ENCODE peak calls at places on chromosomes 5 and 9, in eight cellular contexts. X, I, S, Y, W, E, D and F are unnamed samples.
A peak's percentile ranks its signal among the peaks of the same experiment; 100 is the strongest.

GRCh38 chr9:109600142-109600541 is 102.0 kb upstream of the PTPN3 start:
- DNase-seq in X (peak; percentile 74), I (peak; percentile 55), S (no peak), Y (peak; percentile 43), W (peak; percentile 99), E (no peak), D (peak; percentile 10), F (no peak)

GRCh38 chr5:172943283-172943841 is 15.9 kb upstream of the RPL26L1 start:
- DNase-seq in X (peak; percentile 93), I (no peak), S (no peak), Y (no peak), W (peak; percentile 93), E (no peak), D (no peak), F (no peak)

GRCh38 chr5:52989781-52990530 is 804 bp downstream of the ITGA2 start:
- DNase-seq in X (peak; percentile 57), I (no peak), S (no peak), Y (no peak), W (peak; percentile 56), E (no peak), D (peak; percentile 73), F (peak; percentile 29)

GRCh38 chr9:84045481-84046097 is 65.0 kb downstream of the RMI1 start:
- DNase-seq in X (no peak), I (no peak), S (no peak), Y (no peak), W (no peak), E (no peak), D (no peak), F (no peak)

GRCh38 chr9:38036359-38037084 is 32.5 kb downstream of the SHB start:
- DNase-seq in X (peak; percentile 75), I (no peak), S (no peak), Y (no peak), W (peak; percentile 71), E (no peak), D (no peak), F (no peak)

GRCh38 chr5:130400091-130400490 is 495.8 kb downstream of the CHSY3 start:
- DNase-seq in X (peak; percentile 9), I (no peak), S (no peak), Y (no peak), W (no peak), E (no peak), D (no peak), F (no peak)

GRCh38 chr5:145911164-145911563 is 25.2 kb upstream of the SH3RF2 start:
- DNase-seq in X (no peak), I (no peak), S (no peak), Y (no peak), W (no peak), E (no peak), D (no peak), F (no peak)

GRCh38 chr9:127846451-127847154 is 7.9 kb downstream of the ENG start:
- DNase-seq in X (no peak), I (no peak), S (no peak), Y (no peak), W (no peak), E (no peak), D (no peak), F (peak; percentile 81)

GRCh38 chr5:78984611-78985406 is at the start of gene ARSB:
- DNase-seq in X (peak; percentile 91), I (peak; percentile 33), S (peak; percentile 89), Y (peak; percentile 38), W (peak; percentile 92), E (peak; percentile 86), D (peak; percentile 78), F (peak; percentile 91)

GRCh38 chr5:167307042-167307441 is 984.4 kb upstream of the WWC1 start:
- DNase-seq in X (no peak), I (no peak), S (peak; percentile 13), Y (no peak), W (no peak), E (no peak), D (no peak), F (peak; percentile 17)

GRCh38 chr9:33102551-33103210 is 26.2 kb upstream of the SMU1 start:
- DNase-seq in X (no peak), I (no peak), S (no peak), Y (no peak), W (no peak), E (no peak), D (no peak), F (no peak)

GRCh38 chr9:5895782-5896181 is 5.1 kb downstream of the MLANA start:
- DNase-seq in X (no peak), I (no peak), S (no peak), Y (no peak), W (no peak), E (no peak), D (peak; percentile 63), F (no peak)

GRCh38 chr5:135386886-135387628 is 12.0 kb downstream of the MACROH2A1 start:
- DNase-seq in X (peak; percentile 94), I (peak; percentile 71), S (no peak), Y (no peak), W (peak; percentile 83), E (no peak), D (peak; percentile 82), F (no peak)

GRCh38 chr9:111064160-111064733 is 26.0 kb upstream of the LPAR1 start:
- DNase-seq in X (no peak), I (no peak), S (no peak), Y (no peak), W (no peak), E (no peak), D (no peak), F (no peak)

GRCh38 chr9:93965830-93966577 is 10.8 kb upstream of the BARX1 start:
- DNase-seq in X (no peak), I (no peak), S (peak; percentile 48), Y (no peak), W (no peak), E (no peak), D (no peak), F (no peak)

GRCh38 chr5:145347026-145347616 is 488.0 kb downstream of the PRELID2 start:
- DNase-seq in X (peak; percentile 80), I (peak; percentile 13), S (peak; percentile 44), Y (no peak), W (no peak), E (no peak), D (peak; percentile 37), F (peak; percentile 27)

GRCh38 chr9:112925058-112925641 is 34.5 kb upstream of the SLC46A2 start:
- DNase-seq in X (peak; percentile 37), I (no peak), S (peak; percentile 80), Y (no peak), W (peak; percentile 49), E (peak; percentile 6), D (peak; percentile 62), F (peak; percentile 45)

GRCh38 chr5:161283296-161283695 is 263.2 kb downstream of the GABRB2 start:
- DNase-seq in X (no peak), I (no peak), S (no peak), Y (no peak), W (no peak), E (no peak), D (no peak), F (no peak)

GRCh38 chr5:9015250-9015936 is 530.5 kb downstream of the SEMA5A start:
- DNase-seq in X (peak; percentile 86), I (no peak), S (no peak), Y (no peak), W (no peak), E (no peak), D (no peak), F (no peak)

GRCh38 chr9:125600194-125600593 is 106.8 kb downstream of the MAPKAP1 start:
- DNase-seq in X (no peak), I (no peak), S (peak; percentile 60), Y (no peak), W (no peak), E (no peak), D (no peak), F (peak; percentile 62)

GRCh38 chr9:75147638-75148037 is 59.3 kb downstream of the OSTF1 start:
- DNase-seq in X (peak; percentile 43), I (no peak), S (no peak), Y (no peak), W (peak; percentile 43), E (no peak), D (no peak), F (no peak)

GRCh38 chr9:107024193-107024592 is 161.2 kb downstream of the ZNF462 start:
- DNase-seq in X (peak; percentile 21), I (no peak), S (no peak), Y (peak; percentile 56), W (peak; percentile 64), E (no peak), D (no peak), F (no peak)

GRCh38 chr5:177124486-177124991 is 9.0 kb upstream of the NSD1 start:
- DNase-seq in X (no peak), I (no peak), S (no peak), Y (no peak), W (no peak), E (no peak), D (no peak), F (no peak)

GRCh38 chr5:152638996-152639552 is 234.0 kb upstream of the NMUR2 start:
- DNase-seq in X (no peak), I (no peak), S (no peak), Y (no peak), W (no peak), E (no peak), D (no peak), F (no peak)

GRCh38 chr5:9282211-9282610 is 263.7 kb downstream of the SEMA5A start:
- DNase-seq in X (no peak), I (no peak), S (no peak), Y (no peak), W (no peak), E (no peak), D (no peak), F (no peak)

GRCh38 chr9:88874391-88874790 is 116.9 kb upstream of the S1PR3 start:
- DNase-seq in X (no peak), I (no peak), S (peak; percentile 49), Y (no peak), W (peak; percentile 51), E (no peak), D (peak; percentile 19), F (no peak)